ENCODE peak calls at places on chromosome 22, in eight cellular contexts. E is fibroblast of pulmonary artery, D is HFFc6, Q is fibroblast of lung, C is cardiac muscle cell, Z is colonic mucosa, T is neural crest cell, J is PC-9. N is an unnamed sample.

GRCh38 chr22:22168190-22168940 is 76.2 kb upstream of the VPREB1 start:
- DNase-seq in E (peak), D (peak), Q (peak), C (no peak), Z (no peak), T (no peak), J (peak), N (peak)

GRCh38 chr22:35838849-35839646 is 121.4 kb downstream of the APOL5 start:
- DNase-seq in E (peak), D (peak), Q (peak), C (peak), Z (peak), T (peak), J (peak), N (no peak)

GRCh38 chr22:43867839-43868652 is 5.7 kb upstream of the SULT4A1 start:
- DNase-seq in E (peak), D (peak), Q (peak), C (peak), Z (peak), T (peak), J (peak), N (no peak)

GRCh38 chr22:37604875-37605274 is 3.8 kb upstream of the GGA1 start:
- DNase-seq in E (no peak), D (no peak), Q (no peak), C (no peak), Z (peak), T (no peak), J (no peak), N (no peak)

GRCh38 chr22:34973016-34973415 is 92.9 kb upstream of the ISX start:
- DNase-seq in E (no peak), D (no peak), Q (no peak), C (no peak), Z (no peak), T (no peak), J (no peak), N (no peak)

GRCh38 chr22:20276468-20276867 is 8.3 kb upstream of the RTN4R start:
- DNase-seq in E (no peak), D (no peak), Q (no peak), C (no peak), Z (no peak), T (no peak), J (no peak), N (no peak)

GRCh38 chr22:20779813-20780148 is 5.9 kb downstream of the SERPIND1 start:
- DNase-seq in E (peak), D (no peak), Q (peak), C (no peak), Z (no peak), T (no peak), J (peak), N (no peak)

GRCh38 chr22:31870890-31871289 is 73.4 kb upstream of the YWHAH start:
- DNase-seq in E (peak), D (peak), Q (peak), C (no peak), Z (no peak), T (no peak), J (no peak), N (no peak)

GRCh38 chr22:38218661-38219331 is 17.0 kb downstream of the MAFF start:
- DNase-seq in E (peak), D (peak), Q (peak), C (peak), Z (peak), T (no peak), J (peak), N (no peak)

GRCh38 chr22:36928826-36929535 is 15.6 kb downstream of the CSF2RB start:
- DNase-seq in E (no peak), D (no peak), Q (no peak), C (no peak), Z (no peak), T (no peak), J (no peak), N (no peak)

GRCh38 chr22:47102648-47103047 is 340.2 kb downstream of the TBC1D22A start:
- DNase-seq in E (no peak), D (no peak), Q (no peak), C (no peak), Z (no peak), T (no peak), J (no peak), N (no peak)

GRCh38 chr22:32340437-32340836 is 17.2 kb upstream of the RFPL3 start:
- DNase-seq in E (no peak), D (no peak), Q (no peak), C (no peak), Z (no peak), T (peak), J (no peak), N (no peak)

GRCh38 chr22:37891926-37892325 is 14.2 kb upstream of the MICALL1 start:
- DNase-seq in E (no peak), D (no peak), Q (no peak), C (no peak), Z (no peak), T (no peak), J (no peak), N (no peak)

GRCh38 chr22:29480512-29481264 is 670 bp downstream of the NEFH start:
- DNase-seq in E (peak), D (no peak), Q (peak), C (peak), Z (no peak), T (peak), J (peak), N (no peak)

GRCh38 chr22:37907036-37907954 is 1.2 kb downstream of the MICALL1 start:
- DNase-seq in E (peak), D (peak), Q (no peak), C (no peak), Z (no peak), T (no peak), J (no peak), N (peak)

GRCh38 chr22:25452116-25452700 is 112.3 kb upstream of the GRK3 start:
- DNase-seq in E (peak), D (no peak), Q (peak), C (no peak), Z (no peak), T (no peak), J (no peak), N (no peak)

GRCh38 chr22:49965291-49966040 is 4.9 kb downstream of the PIM3 start:
- DNase-seq in E (no peak), D (no peak), Q (no peak), C (no peak), Z (peak), T (no peak), J (no peak), N (no peak)

GRCh38 chr22:22084089-22084711 is 101.6 kb upstream of the TOP3B start:
- DNase-seq in E (no peak), D (no peak), Q (no peak), C (no peak), Z (no peak), T (no peak), J (no peak), N (no peak)

GRCh38 chr22:20406686-20407408 is 12.9 kb downstream of the ZNF74 start:
- DNase-seq in E (no peak), D (no peak), Q (no peak), C (no peak), Z (no peak), T (no peak), J (no peak), N (no peak)

GRCh38 chr22:20435436-20436308 is 2.0 kb downstream of the SCARF2 start:
- DNase-seq in E (no peak), D (no peak), Q (no peak), C (no peak), Z (no peak), T (no peak), J (no peak), N (peak)

GRCh38 chr22:22584722-22585121 is 25.7 kb upstream of the PRAME start:
- DNase-seq in E (no peak), D (no peak), Q (no peak), C (no peak), Z (no peak), T (no peak), J (no peak), N (no peak)

GRCh38 chr22:50530857-50531545 is 1.2 kb upstream of the TYMP start:
- DNase-seq in E (peak), D (no peak), Q (peak), C (peak), Z (peak), T (peak), J (peak), N (peak)

GRCh38 chr22:47129902-47130301 is 367.5 kb downstream of the TBC1D22A start:
- DNase-seq in E (no peak), D (no peak), Q (no peak), C (no peak), Z (peak), T (no peak), J (peak), N (no peak)

GRCh38 chr22:30245181-30245984 is 1.2 kb downstream of the LIF start:
- DNase-seq in E (no peak), D (no peak), Q (peak), C (no peak), Z (peak), T (no peak), J (no peak), N (no peak)

GRCh38 chr22:36056980-36057379 is 28.4 kb upstream of the RBFOX2 start:
- DNase-seq in E (no peak), D (peak), Q (peak), C (no peak), Z (no peak), T (no peak), J (no peak), N (no peak)

GRCh38 chr22:50270302-50271010 is at the start of gene MAPK11:
- DNase-seq in E (peak), D (peak), Q (peak), C (peak), Z (peak), T (peak), J (peak), N (peak)

GRCh38 chr22:37887610-37888378 is 18.3 kb upstream of the MICALL1 start:
- DNase-seq in E (peak), D (peak), Q (peak), C (peak), Z (peak), T (no peak), J (peak), N (no peak)

GRCh38 chr22:47201996-47202818 is 439.8 kb downstream of the TBC1D22A start:
- DNase-seq in E (no peak), D (no peak), Q (no peak), C (no peak), Z (peak), T (no peak), J (no peak), N (no peak)

GRCh38 chr22:20001082-20001638 is 15.5 kb downstream of the ARVCF start:
- DNase-seq in E (no peak), D (no peak), Q (no peak), C (no peak), Z (no peak), T (no peak), J (no peak), N (no peak)

GRCh38 chr22:43811777-43812148 is 342 bp downstream of the EFCAB6 start:
- DNase-seq in E (peak), D (no peak), Q (peak), C (no peak), Z (no peak), T (no peak), J (peak), N (no peak)

GRCh38 chr22:20648306-20648903 is 125.5 kb upstream of the SERPIND1 start:
- DNase-seq in E (no peak), D (no peak), Q (no peak), C (no peak), Z (no peak), T (no peak), J (no peak), N (no peak)

GRCh38 chr22:32331236-32331917 is 26.3 kb upstream of the RFPL3 start:
- DNase-seq in E (no peak), D (no peak), Q (no peak), C (no peak), Z (no peak), T (no peak), J (no peak), N (no peak)

GRCh38 chr22:31715157-31715778 is 34.7 kb downstream of the PRR14L start:
- DNase-seq in E (peak), D (no peak), Q (no peak), C (no peak), Z (no peak), T (no peak), J (no peak), N (no peak)

GRCh38 chr22:35330258-35330861 is 30.7 kb downstream of the TOM1 start:
- DNase-seq in E (peak), D (peak), Q (peak), C (no peak), Z (peak), T (no peak), J (no peak), N (no peak)

GRCh38 chr22:50734986-50735738 is 2.8 kb upstream of the ACR start:
- DNase-seq in E (no peak), D (no peak), Q (no peak), C (no peak), Z (peak), T (no peak), J (no peak), N (no peak)

GRCh38 chr22:29342577-29343312 is 27.2 kb upstream of the RASL10A start:
- DNase-seq in E (no peak), D (no peak), Q (no peak), C (peak), Z (no peak), T (no peak), J (peak), N (no peak)

GRCh38 chr22:42691440-42691839 is 29.2 kb downstream of the A4GALT start:
- DNase-seq in E (no peak), D (no peak), Q (no peak), C (no peak), Z (no peak), T (no peak), J (no peak), N (no peak)

GRCh38 chr22:42693763-42694683 is 26.6 kb downstream of the A4GALT start:
- DNase-seq in E (no peak), D (no peak), Q (no peak), C (no peak), Z (no peak), T (no peak), J (no peak), N (no peak)

GRCh38 chr22:42693055-42693762 is 27.5 kb downstream of the A4GALT start:
- DNase-seq in E (no peak), D (no peak), Q (no peak), C (no peak), Z (no peak), T (no peak), J (no peak), N (no peak)

GRCh38 chr22:42695294-42695693 is 25.4 kb downstream of the A4GALT start:
- DNase-seq in E (no peak), D (no peak), Q (no peak), C (no peak), Z (no peak), T (no peak), J (no peak), N (no peak)

GRCh38 chr22:42692239-42693054 is 28.2 kb downstream of the A4GALT start:
- DNase-seq in E (no peak), D (no peak), Q (no peak), C (no peak), Z (no peak), T (no peak), J (no peak), N (peak)
- TF ChIP-seq CTCF in E (no peak), D (peak), Q (no peak), C (no peak), Z (no peak), T (no peak), J (no peak), N (peak)

GRCh38 chr22:18990355-18991137 is 54.5 kb upstream of the PRODH start:
- DNase-seq in E (no peak), D (no peak), Q (no peak), C (no peak), Z (no peak), T (no peak), J (no peak), N (no peak)

GRCh38 chr22:18988958-18989357 is 52.9 kb upstream of the PRODH start:
- DNase-seq in E (no peak), D (no peak), Q (no peak), C (no peak), Z (no peak), T (no peak), J (no peak), N (no peak)

GRCh38 chr22:18985761-18986160 is 49.7 kb upstream of the PRODH start:
- DNase-seq in E (no peak), D (no peak), Q (no peak), C (no peak), Z (no peak), T (no peak), J (no peak), N (no peak)

GRCh38 chr22:18984564-18984963 is 48.5 kb upstream of the PRODH start:
- DNase-seq in E (no peak), D (no peak), Q (no peak), C (no peak), Z (no peak), T (no peak), J (no peak), N (no peak)

GRCh38 chr22:18987765-18988164 is 51.7 kb upstream of the PRODH start:
- DNase-seq in E (no peak), D (no peak), Q (peak), C (peak), Z (peak), T (no peak), J (no peak), N (peak)
- TF ChIP-seq CTCF in E (peak), D (peak), Q (peak), C (peak), Z (no peak), T (peak), J (no peak), N (peak)

GRCh38 chr22:39351689-39352214 is 2.0 kb downstream of the SYNGR1 start:
- DNase-seq in E (no peak), D (peak), Q (no peak), C (peak), Z (no peak), T (peak), J (peak), N (peak)
- TF ChIP-seq CTCF in E (no peak), D (no peak), Q (no peak), C (no peak), Z (no peak), T (no peak), J (no peak), N (no peak)

GRCh38 chr22:23858484-23858815 is 775 bp downstream of the SLC2A11 start:
- DNase-seq in E (no peak), D (no peak), Q (no peak), C (no peak), Z (no peak), T (no peak), J (no peak), N (no peak)

GRCh38 chr22:23859201-23859600 is 1.5 kb downstream of the SLC2A11 start:
- DNase-seq in E (no peak), D (no peak), Q (no peak), C (no peak), Z (no peak), T (no peak), J (no peak), N (no peak)

GRCh38 chr22:23856721-23857605 is 712 bp upstream of the SLC2A11 start:
- DNase-seq in E (peak), D (peak), Q (peak), C (peak), Z (peak), T (peak), J (peak), N (no peak)

GRCh38 chr22:23862103-23862502 is 4.4 kb downstream of the SLC2A11 start:
- DNase-seq in E (peak), D (peak), Q (peak), C (peak), Z (no peak), T (no peak), J (peak), N (no peak)

GRCh38 chr22:23857606-23858483 is at the start of gene SLC2A11:
- DNase-seq in E (peak), D (peak), Q (peak), C (peak), Z (peak), T (peak), J (peak), N (peak)
- TF ChIP-seq CTCF in E (peak), D (peak), Q (no peak), C (no peak), Z (no peak), T (peak), J (no peak), N (no peak)

GRCh38 chr22:27317156-27317555 is 484.4 kb downstream of the MN1 start:
- DNase-seq in E (peak), D (no peak), Q (no peak), C (no peak), Z (peak), T (no peak), J (no peak), N (no peak)
- TF ChIP-seq CTCF in E (peak), D (peak), Q (no peak), C (peak), Z (no peak), T (no peak), J (no peak), N (no peak)

GRCh38 chr22:45425531-45426265 is 12.2 kb downstream of the RIBC2 start:
- DNase-seq in E (no peak), D (no peak), Q (no peak), C (no peak), Z (no peak), T (no peak), J (no peak), N (no peak)
- TF ChIP-seq CTCF in E (no peak), D (no peak), Q (no peak), C (no peak), Z (no peak), T (no peak), J (no peak), N (no peak)

DNA sequence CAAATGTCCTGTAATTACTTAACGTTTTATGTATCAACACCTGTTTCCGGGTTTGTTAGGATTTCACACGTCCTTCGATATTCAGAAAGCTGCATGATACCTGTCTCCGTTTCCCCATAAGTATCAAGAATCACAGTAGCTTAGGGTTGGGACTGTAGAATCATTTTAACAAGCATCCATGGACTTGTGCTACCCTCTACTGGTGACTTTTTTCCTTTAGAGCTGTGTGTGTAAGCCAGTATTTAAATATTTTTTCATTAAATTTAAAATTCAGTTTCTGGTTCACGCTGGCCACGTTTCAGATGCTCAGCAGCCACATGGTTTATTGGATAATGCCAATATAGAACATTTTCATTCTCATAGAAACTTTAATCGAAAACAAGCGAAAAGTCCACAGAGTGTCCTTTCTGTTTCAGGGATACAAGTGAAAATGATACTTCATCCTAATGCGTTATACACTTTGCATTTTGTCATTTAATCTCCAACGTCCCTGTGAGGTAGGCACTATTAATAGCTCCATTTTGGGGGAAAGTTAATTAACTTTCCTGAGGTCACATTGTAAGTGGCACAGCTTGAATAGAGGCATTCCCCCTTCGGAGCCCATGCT is 61.5 kb upstream of the SLC25A18 start:
- DNase-seq in E (peak), D (peak), Q (peak), C (peak), Z (peak), T (peak), J (peak), N (peak)
- TF ChIP-seq CTCF in E (peak), D (peak), Q (peak), C (peak), Z (peak), T (peak), J (peak), N (peak)

GRCh38 chr22:48803993-48804810 is 1023.5 kb downstream of the BRD1 start:
- DNase-seq in E (no peak), D (no peak), Q (no peak), C (no peak), Z (no peak), T (no peak), J (no peak), N (no peak)
- TF ChIP-seq CTCF in E (no peak), D (no peak), Q (no peak), C (no peak), Z (no peak), T (no peak), J (no peak), N (no peak)